ENCODE peak calls at places on chromosomes 7 and 10, in nine cellular contexts. I, E, Q, M, U, P, L, R and S are unnamed samples.
A peak's percentile ranks its signal among the peaks of the same experiment; 100 is the strongest.

GRCh38 chr10:110376021-110376773 is 71.5 kb upstream of the SMNDC1 start:
- DNase-seq in U (no peak), I (no peak), P (no peak), Q (no peak), R (peak; percentile 53), M (peak; percentile 23), E (peak; percentile 62), L (no peak), S (no peak)

GRCh38 chr7:104979167-104979841 is 34.7 kb upstream of the KMT2E start:
- DNase-seq in Q (peak; percentile 81), M (peak; percentile 92), R (no peak), U (peak; percentile 55), E (no peak), I (no peak), P (peak; percentile 44), L (peak; percentile 75), S (peak; percentile 86)

GRCh38 chr10:51231754-51232153 is 157.5 kb downstream of the PRKG1 start:
- DNase-seq in R (no peak), P (no peak), U (no peak), Q (peak; percentile 53), I (no peak), E (no peak), L (no peak), M (peak; percentile 21), S (peak; percentile 16)

GRCh38 chr7:102912742-102913141 is at the start of gene LRRC17:
- DNase-seq in L (no peak), R (no peak), M (peak; percentile 95), I (no peak), U (peak; percentile 43), P (peak; percentile 23), E (no peak), Q (peak; percentile 28), S (peak; percentile 94)

GRCh38 chr7:154857728-154858681 is 144.9 kb downstream of the PAXIP1 start:
- DNase-seq in E (no peak), I (peak; percentile 71), M (no peak), R (no peak), P (no peak), U (no peak), Q (no peak), L (no peak), S (no peak)

GRCh38 chr10:11685787-11686218 is 56.4 kb upstream of the ECHDC3 start:
- DNase-seq in L (peak; percentile 66), I (peak; percentile 46), M (peak; percentile 60), R (peak; percentile 84), P (no peak), Q (no peak), U (no peak), E (peak; percentile 81), S (peak; percentile 56)

GRCh38 chr7:125126376-125126775 is 196.8 kb upstream of the POT1 start:
- DNase-seq in R (no peak), M (peak; percentile 74), E (no peak), P (no peak), Q (no peak), I (no peak), L (no peak), U (no peak), S (peak; percentile 71)

GRCh38 chr10:6722616-6723004 is 142.5 kb upstream of the PRKCQ start:
- DNase-seq in Q (no peak), E (no peak), M (peak; percentile 66), L (no peak), I (no peak), U (no peak), P (no peak), R (no peak), S (peak; percentile 59)

GRCh38 chr7:11330717-11331116 is 357.0 kb downstream of the PHF14 start:
- DNase-seq in Q (no peak), L (no peak), U (no peak), P (no peak), M (no peak), R (no peak), I (no peak), E (no peak), S (no peak)

GRCh38 chr7:74474271-74474865 is 20.7 kb downstream of the GTF2IRD1 start:
- DNase-seq in U (no peak), L (no peak), E (no peak), I (no peak), Q (no peak), R (no peak), M (no peak), P (no peak), S (no peak)

DNA sequence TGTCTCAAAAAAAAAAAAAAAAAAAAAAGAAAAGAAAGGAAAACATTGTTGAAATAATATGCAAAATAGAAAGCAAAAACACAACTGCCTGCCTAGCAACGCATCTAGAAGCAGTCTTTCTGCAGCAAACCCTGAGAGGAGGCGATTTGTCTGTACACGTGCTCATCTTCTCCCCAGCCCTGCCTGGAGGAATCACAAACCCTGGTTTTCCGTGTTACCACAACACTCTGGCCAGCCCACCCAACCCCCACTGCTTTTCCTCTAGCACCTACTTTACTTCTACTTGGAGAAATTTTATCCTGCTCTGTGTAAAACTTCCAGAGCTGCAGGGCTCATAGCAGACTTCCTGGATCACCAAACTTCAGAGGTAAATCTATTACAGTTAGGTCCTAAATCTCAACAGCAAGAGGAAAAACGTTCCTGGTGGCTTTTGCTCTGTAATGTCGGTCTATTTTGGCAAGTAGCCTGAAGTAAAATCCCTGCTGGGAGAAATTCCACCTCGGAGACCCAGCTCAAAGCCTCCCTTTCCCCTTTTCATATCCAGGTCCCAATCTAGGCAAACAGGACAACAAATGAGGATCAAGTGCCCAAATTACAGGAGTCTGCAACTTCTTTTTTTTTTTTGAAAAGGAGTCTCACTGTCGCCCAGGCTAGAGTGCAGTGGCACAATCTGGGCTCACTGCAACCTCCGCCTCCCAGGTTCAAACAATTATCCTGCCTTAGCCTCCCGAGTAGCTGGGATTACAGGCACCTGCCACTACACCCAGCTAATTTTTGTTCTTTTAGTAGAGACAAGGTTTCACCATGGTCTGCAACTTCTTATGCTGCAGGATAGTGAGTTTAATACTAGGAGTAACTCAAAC is 91.6 kb downstream of the DNMBP start:
- DNase-seq in I (peak; percentile 13), Q (no peak), R (no peak), U (peak; percentile 86), M (peak; percentile 77), E (no peak), P (peak; percentile 95), L (no peak), S (peak; percentile 73)
- H3K4me3 ChIP-seq in I (peak overlapping the region; percentile 25), Q (no peak overlapping the region), R (peak overlapping the region; percentile 11), U (peak overlapping the region; percentile 69), M (peak overlapping the region; percentile 13), E (peak overlapping the region; percentile 22), P (peak overlapping the region; percentile 54), L (peak overlapping the region; percentile 39), S (peak overlapping the region; percentile 34)

GRCh38 chr7:128450913-128451312 is 4.8 kb upstream of the HILPDA start:
- DNase-seq in U (no peak), I (no peak), P (no peak), L (no peak), E (no peak), R (no peak), Q (no peak), M (no peak), S (no peak)
- TF ChIP-seq CTCF in U (no peak), I (no peak), P (no peak), L (no peak), E (no peak), R (no peak), Q (no peak), M (no peak), S (no peak)

GRCh38 chr10:112813866-112814596 is 136.0 kb upstream of the TCF7L2 start:
- DNase-seq in U (no peak), I (no peak), R (no peak), P (no peak), M (no peak), Q (no peak), L (no peak), E (no peak), S (no peak)

GRCh38 chr10:112815238-112816032 is 134.6 kb upstream of the TCF7L2 start:
- DNase-seq in P (no peak), L (no peak), E (no peak), Q (no peak), I (no peak), M (peak; percentile 54), R (no peak), U (no peak), S (peak; percentile 54)

GRCh38 chr10:112818381-112818780 is 131.7 kb upstream of the TCF7L2 start:
- DNase-seq in P (no peak), U (no peak), R (no peak), M (no peak), I (no peak), L (no peak), E (no peak), Q (no peak), S (no peak)

GRCh38 chr10:112819231-112819630 is 130.8 kb upstream of the TCF7L2 start:
- DNase-seq in Q (no peak), R (no peak), E (no peak), P (no peak), I (no peak), L (no peak), M (no peak), U (no peak), S (no peak)

DNA sequence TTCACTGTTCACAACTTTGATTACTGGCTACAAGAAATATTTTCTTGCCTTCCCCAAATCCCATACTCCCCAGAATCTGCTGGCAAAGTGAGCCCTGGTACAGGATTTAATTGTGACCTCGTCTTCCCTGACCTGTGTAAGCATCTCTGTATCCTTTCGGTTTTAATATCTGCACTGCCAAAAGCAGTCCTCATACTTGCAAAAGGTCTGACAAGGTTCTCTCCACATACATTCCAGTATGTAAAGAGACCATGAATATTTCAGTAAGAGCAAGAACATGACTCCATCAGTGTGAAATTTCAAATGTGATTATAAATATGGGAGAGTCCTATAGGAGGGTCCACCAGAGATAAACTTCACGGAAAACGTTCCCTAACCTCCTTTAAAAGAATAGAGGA is 134.0 kb upstream of the TCF7L2 start:
- DNase-seq in I (no peak), Q (no peak), E (no peak), R (no peak), U (no peak), L (no peak), M (no peak), P (no peak), S (no peak)
- H3K4me3 ChIP-seq in I (no peak overlapping the region), Q (no peak overlapping the region), E (no peak overlapping the region), R (no peak overlapping the region), U (no peak overlapping the region), L (no peak overlapping the region), M (no peak overlapping the region), P (no peak overlapping the region), S (no peak overlapping the region)

GRCh38 chr10:96587255-96588059 is 645 bp upstream of the TM9SF3 start:
- DNase-seq in I (peak; percentile 33), Q (peak; percentile 34), L (peak; percentile 91), P (peak; percentile 76), R (no peak), M (peak; percentile 85), E (peak; percentile 88), U (no peak), S (peak; percentile 80)

GRCh38 chr10:96586419-96587254 is at the start of gene TM9SF3:
- DNase-seq in R (peak; percentile 97), P (peak; percentile 93), Q (peak; percentile 49), M (peak; percentile 91), I (peak; percentile 84), U (peak; percentile 96), E (peak; percentile 90), L (peak; percentile 97), S (peak; percentile 85)

GRCh38 chr10:96588601-96589419 is 2.0 kb upstream of the TM9SF3 start:
- DNase-seq in I (no peak), R (no peak), U (no peak), L (no peak), Q (no peak), E (no peak), P (no peak), M (no peak), S (no peak)

GRCh38 chr10:96585726-96586418 is 940 bp downstream of the TM9SF3 start:
- DNase-seq in L (no peak), Q (no peak), R (no peak), M (no peak), P (peak; percentile 18), I (no peak), U (peak; percentile 10), E (no peak), S (peak; percentile 8)

GRCh38 chr10:96588060-96588554 is 1.3 kb upstream of the TM9SF3 start:
- DNase-seq in U (no peak), L (no peak), R (no peak), I (no peak), P (no peak), Q (no peak), E (no peak), M (no peak), S (no peak)
- TF ChIP-seq CTCF in U (no peak), L (no peak), R (no peak), I (no peak), P (no peak), Q (no peak), E (no peak), M (no peak), S (no peak)